ENCODE peak calls at places on chromosomes 13 and 19, in four cellular contexts. C is suprapubic skin, F is stomach, D is H1. J is an unnamed sample.

GRCh38 chr19:35144600-35145436 is 1.8 kb downstream of the FXYD7 start:
- DNase-seq in C (no peak), F (peak), D (no peak), J (peak)

GRCh38 chr19:29606420-29606747 is 301 bp downstream of the POP4 start:
- DNase-seq in C (no peak), D (no peak), F (no peak), J (no peak)

GRCh38 chr19:15265849-15266248 is 33.6 kb upstream of the EPHX3 start:
- DNase-seq in F (peak), C (no peak), D (no peak), J (peak)

GRCh38 chr19:45693168-45693788 is 812 bp downstream of the QPCTL start:
- DNase-seq in D (no peak), C (peak), F (peak), J (peak)

GRCh38 chr19:7789447-7789846 is 26.4 kb downstream of the CLEC4M start:
- DNase-seq in C (no peak), F (no peak), D (no peak), J (peak)

GRCh38 chr13:48636550-48636949 is 17.2 kb upstream of the CYSLTR2 start:
- DNase-seq in C (no peak), F (no peak), D (no peak), J (no peak)

GRCh38 chr13:107807306-107808073 is 407.8 kb downstream of the LIG4 start:
- DNase-seq in D (no peak), F (no peak), C (no peak), J (no peak)

GRCh38 chr13:102291587-102292218 is 110.1 kb downstream of the FGF14 start:
- DNase-seq in D (no peak), C (no peak), F (no peak), J (no peak)

GRCh38 chr19:2477732-2478191 is 1.8 kb downstream of the GADD45B start:
- DNase-seq in D (no peak), F (no peak), C (no peak), J (peak)

GRCh38 chr19:4198467-4199126 is 16.1 kb downstream of the ANKRD24 start:
- DNase-seq in C (no peak), D (no peak), F (no peak), J (no peak)

GRCh38 chr19:58003153-58003828 is 671 bp upstream of the ZNF606 start:
- DNase-seq in C (no peak), D (no peak), F (no peak), J (no peak)

GRCh38 chr13:99721606-99722384 is 220.5 kb downstream of the TM9SF2 start:
- DNase-seq in F (no peak), D (no peak), C (no peak), J (no peak)

GRCh38 chr13:66353664-66354063 is 876.5 kb downstream of the PCDH9 start:
- DNase-seq in C (no peak), D (no peak), F (no peak), J (no peak)

GRCh38 chr13:94328336-94329041 is 151.0 kb downstream of the DCT start:
- DNase-seq in D (no peak), C (no peak), F (no peak), J (no peak)

GRCh38 chr13:33639158-33639557 is 178.8 kb upstream of the RFC3 start:
- DNase-seq in F (no peak), C (peak), D (no peak), J (peak)

GRCh38 chr13:111330211-111330610 is 9.8 kb downstream of the TEX29 start:
- DNase-seq in F (no peak), D (no peak), C (no peak), J (no peak)

GRCh38 chr19:21568816-21569496 is 63.6 kb downstream of the ZNF429 start:
- DNase-seq in C (peak), F (peak), D (no peak), J (peak)

GRCh38 chr13:40127925-40128324 is 472.5 kb downstream of the COG6 start:
- DNase-seq in D (no peak), C (no peak), F (no peak), J (no peak)

GRCh38 chr19:57907394-57907793 is 9.0 kb downstream of the ZNF417 start:
- DNase-seq in D (no peak), C (no peak), F (no peak), J (no peak)

GRCh38 chr19:2338751-2339643 is 10.5 kb downstream of the SPPL2B start:
- DNase-seq in D (no peak), F (no peak), C (no peak), J (no peak)

GRCh38 chr13:19634129-19634740 is 776 bp downstream of the MPHOSPH8 start:
- DNase-seq in C (no peak), D (no peak), F (peak), J (peak)

GRCh38 chr19:2607712-2608601 is 94.5 kb downstream of the GNG7 start:
- DNase-seq in F (no peak), D (no peak), C (no peak), J (peak)

GRCh38 chr13:71477735-71478134 is 389.3 kb downstream of the DACH1 start:
- DNase-seq in F (no peak), D (no peak), C (no peak), J (no peak)

GRCh38 chr19:55179570-55180484 is at the start of gene SYT5:
- DNase-seq in F (peak), D (no peak), C (no peak), J (peak)

GRCh38 chr13:75774176-75774575 is 138.0 kb downstream of the LMO7 start:
- DNase-seq in C (no peak), D (no peak), F (no peak), J (no peak)

GRCh38 chr19:10390652-10391286 is 10.4 kb upstream of the TYK2 start:
- DNase-seq in F (peak), D (no peak), C (peak), J (peak)

GRCh38 chr13:101930331-101930730 is 471.5 kb downstream of the FGF14 start:
- DNase-seq in F (no peak), C (no peak), D (no peak), J (no peak)

GRCh38 chr19:29478578-29479565 is 46.9 kb upstream of the VSTM2B start:
- DNase-seq in C (no peak), D (peak), F (no peak), J (no peak)

GRCh38 chr13:31409678-31410356 is 210.0 kb downstream of the B3GLCT start:
- DNase-seq in C (no peak), F (no peak), D (no peak), J (no peak)

GRCh38 chr19:45607071-45608029 is 5.3 kb upstream of the GPR4 start:
- DNase-seq in D (peak), F (peak), C (peak), J (peak)

GRCh38 chr13:93736111-93736510 is 509.5 kb downstream of the GPC6 start:
- DNase-seq in F (no peak), D (no peak), C (no peak), J (no peak)

GRCh38 chr19:34556500-34556899 is 74.9 kb downstream of the WTIP start:
- DNase-seq in D (no peak), F (no peak), C (no peak), J (peak)

GRCh38 chr13:50244913-50245574 is 229.8 kb downstream of the KCNRG start:
- DNase-seq in C (no peak), F (peak), D (no peak), J (no peak)

GRCh38 chr19:39444598-39445257 is 654 bp upstream of the SUPT5H start:
- DNase-seq in C (no peak), F (no peak), D (no peak), J (no peak)

GRCh38 chr13:23743269-23743668 is 145.9 kb downstream of the MIPEP start:
- DNase-seq in D (no peak), C (no peak), F (no peak), J (no peak)

GRCh38 chr13:80314711-80315505 is 26.0 kb downstream of the SPRY2 start:
- DNase-seq in F (no peak), D (no peak), C (no peak), J (no peak)

GRCh38 chr19:944171-944567 is 18.3 kb downstream of the ARID3A start:
- DNase-seq in C (no peak), D (no peak), F (peak), J (peak)
- TF ChIP-seq EP300 in C (no peak), D (no peak), F (no peak), J (no peak)

GRCh38 chr19:9073806-9074205 is 13.1 kb upstream of the OR1M1 start:
- DNase-seq in C (no peak), D (no peak), F (no peak), J (no peak)

GRCh38 chr19:9078651-9079050 is 8.2 kb upstream of the OR1M1 start:
- DNase-seq in D (no peak), F (no peak), C (no peak), J (no peak)

GRCh38 chr19:9076886-9077285 is 10.0 kb upstream of the OR1M1 start:
- DNase-seq in D (no peak), C (no peak), F (no peak), J (no peak)

GRCh38 chr19:9070066-9070465 is 16.8 kb upstream of the OR1M1 start:
- DNase-seq in F (no peak), C (no peak), D (no peak), J (no peak)

DNA sequence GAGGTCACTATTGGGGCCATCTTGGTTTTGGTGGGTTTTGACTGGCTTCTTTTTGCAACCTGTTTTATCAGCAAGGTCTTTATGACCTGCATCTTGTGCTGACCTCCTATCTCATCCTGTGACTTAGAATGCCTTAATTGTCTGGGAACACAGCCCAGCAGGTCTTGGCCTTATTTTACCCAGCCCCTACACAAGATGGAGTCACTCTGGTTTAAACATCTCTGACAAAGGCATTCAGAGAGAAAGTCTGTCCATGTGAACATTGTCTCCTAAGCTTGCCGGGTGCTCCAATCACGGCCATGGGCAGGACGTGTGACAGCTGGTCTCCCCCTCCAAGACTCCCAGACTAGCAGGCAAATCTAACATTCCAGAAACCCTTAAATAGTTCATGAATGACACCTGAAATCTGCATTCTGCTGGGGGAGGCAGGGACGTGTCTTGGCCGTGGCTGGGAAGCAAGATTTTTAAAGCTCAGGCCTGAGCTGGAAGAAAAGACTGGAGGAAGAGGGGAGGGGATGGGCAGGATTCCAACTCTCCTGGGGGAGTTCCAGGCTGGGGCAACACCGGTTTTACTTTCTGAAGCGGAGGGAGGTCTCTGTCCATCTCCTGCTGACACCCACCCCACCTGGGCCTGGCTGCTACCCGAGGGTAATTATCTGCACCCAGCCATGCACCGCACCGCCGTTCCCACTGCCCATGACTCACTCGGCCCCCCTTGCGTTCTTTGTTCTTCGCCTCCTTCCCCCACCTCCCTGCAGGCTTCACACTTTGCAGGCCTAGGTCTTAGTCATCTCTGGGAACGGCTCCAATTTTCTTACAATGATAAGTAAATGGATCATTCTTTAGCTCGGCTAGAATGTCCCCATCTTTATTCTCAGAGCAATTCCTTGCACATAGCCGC is 11.5 kb upstream of the OR1M1 start:
- DNase-seq in F (peak), D (peak), C (no peak), J (peak)
- TF ChIP-seq POLR2AphosphoS5 in F (no peak), D (no peak), C (no peak), J (peak)

DNA sequence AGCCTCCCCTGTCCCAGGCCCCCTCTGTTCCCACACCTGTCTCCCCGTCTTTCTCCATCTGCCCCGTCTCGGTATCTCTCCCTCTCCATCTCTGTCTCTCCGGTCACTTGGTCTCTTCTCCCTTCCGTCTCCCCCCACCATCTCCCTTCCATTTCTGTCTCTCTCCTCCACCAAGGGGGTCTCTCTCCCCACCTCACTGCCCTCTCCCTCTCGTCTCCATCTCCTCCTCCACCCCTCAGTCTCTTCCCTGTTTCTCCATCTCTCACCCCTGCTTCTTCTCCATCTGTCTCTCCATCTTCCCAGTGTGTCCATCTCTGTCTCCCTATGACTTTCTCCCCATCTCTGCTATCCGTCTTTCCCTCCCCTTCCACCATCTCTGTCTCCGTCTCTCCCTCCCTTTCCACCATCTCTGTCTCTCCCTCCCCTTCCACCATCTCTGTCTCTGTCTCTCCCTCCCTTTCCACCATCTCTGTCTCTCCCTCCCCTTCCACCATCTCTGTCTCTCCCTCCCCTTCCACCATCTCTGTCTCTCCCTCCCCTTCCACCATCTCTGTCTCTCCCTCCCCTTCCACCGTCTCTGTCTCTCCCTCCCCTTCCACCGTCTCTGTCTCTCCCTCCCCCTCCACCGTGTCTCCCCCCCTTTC is 13.9 kb downstream of the ERFL start:
- DNase-seq in F (no peak), C (no peak), D (no peak), J (no peak)
- TF ChIP-seq POLR2A in F (no peak), C (no peak), D (no peak), J (no peak)

DNA sequence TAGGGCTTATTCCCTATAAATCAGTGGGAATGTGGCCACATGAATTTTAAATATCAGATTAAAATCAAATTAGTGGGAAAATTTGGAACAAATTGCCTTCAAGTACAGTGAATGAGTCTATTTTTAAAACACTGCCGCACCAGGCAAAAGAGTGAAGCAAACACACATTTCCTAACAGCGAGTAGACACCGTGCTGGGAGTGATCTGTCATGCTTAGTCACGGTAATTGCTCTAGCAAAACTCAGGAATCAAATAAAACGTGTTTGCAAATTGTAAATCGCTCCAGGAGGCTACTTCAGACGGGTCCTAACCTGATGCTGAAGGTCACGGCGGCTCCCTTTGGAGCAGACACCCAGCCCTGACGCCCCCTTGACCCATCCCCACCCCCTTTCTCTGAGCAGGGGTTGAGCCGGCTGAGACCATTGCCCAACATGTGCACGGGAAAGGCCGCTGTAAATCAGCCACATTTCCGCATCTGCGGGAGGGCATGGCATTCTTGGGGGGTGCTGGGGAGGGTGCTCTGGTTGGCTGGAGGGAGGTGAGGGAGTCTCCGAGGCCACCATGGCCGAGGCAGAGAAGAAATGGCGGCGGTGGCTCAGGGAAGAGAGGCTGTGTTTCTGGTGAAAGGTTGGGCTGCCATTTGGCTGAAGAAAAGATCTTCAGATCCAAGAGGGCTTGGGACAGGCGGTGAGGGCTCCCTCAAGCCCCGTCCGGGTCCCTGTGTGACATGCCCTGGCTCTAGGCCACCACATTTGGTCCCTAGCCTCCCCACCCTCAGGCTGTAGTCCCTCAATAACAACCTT is 8.9 kb downstream of the CEBPA start:
- DNase-seq in D (no peak), C (peak), F (no peak), J (peak)
- TF ChIP-seq EP300 in D (no peak), C (no peak), F (no peak), J (no peak)

GRCh38 chr13:32427852-32428580 is at the start of gene N4BP2L1:
- DNase-seq in D (no peak), C (peak), F (peak), J (peak)
- TF ChIP-seq POLR2AphosphoS5 in D (no peak), C (peak), F (peak), J (peak)

DNA sequence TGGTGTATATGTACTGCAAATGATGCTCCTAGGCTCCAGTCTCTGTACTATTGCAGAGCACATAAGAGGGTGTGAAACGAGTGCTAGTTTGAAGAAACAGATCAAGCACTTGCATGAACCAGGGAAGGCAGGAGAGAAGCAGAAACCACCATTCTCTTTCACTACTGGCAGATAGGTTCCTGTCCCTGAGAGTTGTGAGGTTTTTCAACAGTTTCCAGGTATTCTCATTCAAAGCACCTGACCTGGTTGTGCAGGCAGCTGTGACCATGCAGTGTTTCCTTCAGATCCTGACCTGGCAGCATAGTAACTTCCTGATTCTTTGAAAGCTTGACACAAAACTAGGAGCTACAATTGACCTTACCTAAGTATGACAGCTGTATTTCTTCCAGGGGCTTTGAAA is 164.9 kb downstream of the UFM1 start:
- DNase-seq in C (no peak), D (no peak), F (no peak), J (no peak)
- TF ChIP-seq POLR2A in C (no peak), D (no peak), F (no peak), J (no peak)

DNA sequence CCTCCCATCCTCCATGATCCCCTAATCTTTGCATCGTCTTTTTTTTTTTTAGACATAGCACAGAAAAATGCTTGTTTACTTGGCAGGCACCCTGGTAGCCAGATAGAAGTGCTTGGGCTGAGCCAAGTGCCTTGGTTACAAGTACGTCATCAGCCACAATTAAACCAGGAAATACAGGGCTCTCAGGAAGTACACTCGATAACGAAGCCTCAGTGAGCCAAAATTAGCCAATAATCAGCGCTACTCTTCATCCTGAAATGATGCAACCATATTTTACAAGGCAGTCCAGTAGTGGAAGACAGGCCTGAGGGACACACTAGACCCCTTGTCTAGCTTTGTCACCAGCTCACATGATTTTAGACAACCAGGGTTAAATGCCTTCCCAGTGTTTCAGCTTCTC is 194.0 kb upstream of the NBEA start:
- DNase-seq in F (no peak), D (no peak), C (no peak), J (peak)
- TF ChIP-seq EP300 in F (no peak), D (no peak), C (no peak), J (no peak)